ENCODE peak calls at places on chromosomes 6 and 20, in eight cellular contexts. N is nephron progenitor cell, E is hepatocyte, A is progenitor cell of endocrine pancreas, G is lower lobe of right lung, Q is PC-3, O is GM13976, F is prostate gland. K is an unnamed sample.

GRCh38 chr6:27728442-27728841 is 183.8 kb downstream of the OR2B2 start:
- DNase-seq in N (no peak), E (no peak), A (no peak), G (no peak), Q (no peak), O (no peak), F (no peak), K (no peak)

GRCh38 chr6:43707767-43708166 is 20.2 kb upstream of the MRPS18A start:
- DNase-seq in N (no peak), E (no peak), A (no peak), G (no peak), Q (no peak), O (no peak), F (no peak), K (no peak)

GRCh38 chr20:23152308-23152892 is 66.3 kb upstream of the CD93 start:
- DNase-seq in N (no peak), E (peak; percentile 87), A (no peak), G (no peak), Q (no peak), O (no peak), F (no peak), K (peak; percentile 49)

GRCh38 chr6:148750826-148751225 is 4.0 kb downstream of the UST start:
- DNase-seq in N (no peak), E (no peak), A (no peak), G (peak; percentile 70), Q (no peak), O (no peak), F (no peak), K (no peak)

GRCh38 chr6:26024651-26025046 is 62.0 kb downstream of the TRIM38 start:
- DNase-seq in N (no peak), E (no peak), A (no peak), G (no peak), Q (no peak), O (no peak), F (no peak), K (no peak)

GRCh38 chr6:72461144-72461543 is 160.7 kb upstream of the KCNQ5 start:
- DNase-seq in N (no peak), E (no peak), A (no peak), G (no peak), Q (no peak), O (no peak), F (no peak), K (no peak)

GRCh38 chr6:12291785-12292604 is 1.8 kb downstream of the EDN1 start:
- DNase-seq in N (no peak), E (peak; percentile 69), A (no peak), G (no peak), Q (peak; percentile 50), O (peak; percentile 54), F (no peak), K (peak; percentile 70)

GRCh38 chr20:21633829-21634228 is 71.6 kb upstream of the PAX1 start:
- DNase-seq in N (no peak), E (no peak), A (no peak), G (no peak), Q (no peak), O (no peak), F (no peak), K (no peak)

GRCh38 chr6:79143320-79143898 is 65.4 kb upstream of the PHIP start:
- DNase-seq in N (no peak), E (no peak), A (no peak), G (no peak), Q (no peak), O (no peak), F (no peak), K (no peak)

GRCh38 chr6:118761643-118762042 is 110.3 kb upstream of the CEP85L start:
- DNase-seq in N (no peak), E (no peak), A (no peak), G (no peak), Q (no peak), O (no peak), F (no peak), K (no peak)

GRCh38 chr6:80214436-80215022 is 108.1 kb downstream of the BCKDHB start:
- DNase-seq in N (peak; percentile 25), E (peak; percentile 77), A (no peak), G (no peak), Q (peak; percentile 67), O (peak; percentile 33), F (peak; percentile 10), K (peak; percentile 33)

GRCh38 chr6:2852514-2852855 is 10.8 kb upstream of the SERPINB1 start:
- DNase-seq in N (no peak), E (no peak), A (no peak), G (no peak), Q (no peak), O (no peak), F (no peak), K (no peak)

GRCh38 chr6:2853766-2854393 is 12.2 kb upstream of the SERPINB1 start:
- DNase-seq in N (peak; percentile 58), E (peak; percentile 62), A (no peak), G (no peak), Q (peak; percentile 95), O (peak; percentile 60), F (peak; percentile 23), K (no peak)

GRCh38 chr6:2855061-2855519 is 13.4 kb upstream of the SERPINB1 start:
- DNase-seq in N (no peak), E (no peak), A (no peak), G (no peak), Q (no peak), O (no peak), F (no peak), K (no peak)

GRCh38 chr6:2852921-2853322 is 11.3 kb upstream of the SERPINB1 start:
- DNase-seq in N (no peak), E (no peak), A (no peak), G (no peak), Q (no peak), O (no peak), F (no peak), K (no peak)

DNA sequence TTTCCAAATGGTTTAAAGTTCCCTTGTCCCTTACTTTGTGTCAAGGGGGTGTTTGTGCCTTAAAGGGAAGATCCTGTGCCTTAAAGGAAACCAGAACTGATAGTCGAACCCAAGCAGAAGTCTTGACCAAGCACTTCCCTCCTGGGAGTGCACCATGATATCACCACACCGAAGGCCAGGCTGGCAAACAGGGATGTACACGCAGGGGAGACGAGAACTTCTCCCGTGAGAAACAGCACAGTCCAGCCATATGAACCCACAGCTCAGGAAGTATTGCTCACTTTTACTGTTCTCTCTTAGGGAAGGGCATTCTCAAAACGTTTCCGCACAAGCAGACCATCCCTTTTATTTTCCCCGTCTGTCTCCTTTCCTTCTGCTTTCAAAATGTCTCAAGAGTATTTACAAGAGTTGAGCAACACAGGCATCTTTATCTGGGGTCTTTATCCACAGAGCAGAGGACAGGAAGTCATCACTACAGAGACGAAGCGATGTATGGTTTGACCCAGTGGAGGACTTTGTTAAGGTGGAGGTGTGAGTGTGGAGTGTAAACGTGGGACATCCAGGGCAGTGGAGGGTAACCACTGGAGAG is 12.8 kb upstream of the SERPINB1 start:
- DNase-seq in N (no peak), E (no peak), A (no peak), G (no peak), Q (no peak), O (no peak), F (no peak), K (no peak)
- TF ChIP-seq CTCF in N (no peak), E (no peak), A (no peak), G (peak; percentile 4), Q (no peak), O (no peak), F (no peak), K (no peak)

GRCh38 chr6:11194399-11195274 is 37.8 kb downstream of the NEDD9 start:
- DNase-seq in N (no peak), E (peak; percentile 54), A (no peak), G (no peak), Q (no peak), O (no peak), F (no peak), K (no peak)
- TF ChIP-seq CTCF in N (no peak), E (no peak), A (no peak), G (no peak), Q (no peak), O (no peak), F (no peak), K (no peak)

DNA sequence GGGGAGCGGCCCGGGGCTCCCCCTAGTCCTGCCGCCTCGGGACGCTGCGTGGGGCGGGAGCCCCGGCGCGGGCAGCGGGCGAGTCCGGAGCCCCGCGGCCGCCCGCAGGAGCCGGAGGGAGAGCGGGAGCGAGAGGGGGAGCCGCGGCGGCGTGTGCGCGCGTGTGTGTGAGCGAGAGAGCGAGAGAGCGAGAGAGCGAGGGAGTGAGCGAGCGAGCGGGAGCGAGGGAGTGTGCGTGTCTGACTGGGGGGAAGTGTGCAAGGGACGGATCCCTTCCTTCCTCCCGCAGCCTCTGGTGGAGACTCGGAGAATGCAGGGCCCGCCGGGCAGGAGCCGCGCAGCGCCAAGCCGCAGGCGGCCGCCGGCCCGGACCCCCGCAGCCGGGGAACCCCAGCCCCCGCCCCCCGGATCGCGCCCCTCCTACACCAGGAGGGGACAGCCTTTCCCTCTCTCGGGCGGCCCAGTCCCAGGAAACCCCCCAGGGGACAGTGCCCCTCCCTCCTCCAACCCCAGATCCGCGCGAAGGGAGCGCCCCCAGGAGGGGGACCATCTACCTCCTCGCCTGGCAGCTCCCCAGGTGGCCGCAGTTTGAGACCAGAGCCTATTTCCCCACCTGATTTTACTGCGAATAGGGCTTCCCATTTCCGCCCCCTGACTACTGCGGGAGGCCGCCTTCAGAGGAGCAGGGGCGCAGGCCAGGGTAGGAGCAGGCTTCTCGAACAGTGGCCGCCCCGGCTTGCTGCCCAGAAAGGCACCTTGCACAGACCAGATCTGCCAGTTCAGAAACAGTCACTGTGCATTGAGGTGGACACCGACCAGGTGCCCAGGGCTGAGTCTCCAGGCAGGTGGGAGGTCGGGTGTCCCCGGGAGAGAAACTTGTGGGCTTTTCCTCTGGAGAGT is at the start of gene CDH22:
- DNase-seq in N (peak; percentile 78), E (peak; percentile 74), A (peak; percentile 47), G (peak; percentile 56), Q (peak; percentile 25), O (peak; percentile 76), F (peak; percentile 30), K (peak; percentile 73)
- TF ChIP-seq CTCF in N (peak; percentile 25), E (peak; percentile 21), A (peak; percentile 63), G (no peak), Q (peak; percentile 42), O (no peak), F (peak; percentile 43), K (peak; percentile 84)

GRCh38 chr6:31378721-31379103 is 21.7 kb upstream of the HLA-B start:
- DNase-seq in N (no peak), E (no peak), A (no peak), G (no peak), Q (no peak), O (no peak), F (no peak), K (no peak)
- TF ChIP-seq CTCF in N (no peak), E (no peak), A (no peak), G (no peak), Q (no peak), O (no peak), F (no peak), K (no peak)